ENCODE peak calls at places on chromosome 10, in ten cellular contexts. L is HuH-7.5; K is B cell; P is NCI-H1417; F is Calu3; R is Right ventricle myocardium superior; Q is NAMALWA; I is activated CD8-positive, alpha-beta memory T cell treated with anti-CD3 and anti-CD28 coated beads for 48 hours; J is activated T-cell treated with anti-CD3 and anti-CD28 coated beads for 1 hour; U is lower leg skin. X is an unnamed sample.

GRCh38 chr10:49781247-49781646 is 19.1 kb upstream of the OGDHL start:
- DNase-seq in L (no peak), K (no peak), P (no peak), F (no peak), R (no peak), Q (no peak), I (no peak), J (no peak), U (no peak), X (no peak)

GRCh38 chr10:85607296-85607695 is 759.3 kb downstream of the GRID1 start:
- DNase-seq in L (no peak), K (no peak), P (no peak), F (no peak), R (no peak), Q (no peak), I (no peak), J (no peak), U (no peak), X (no peak)

GRCh38 chr10:23358357-23358756 is 13.8 kb upstream of the C10orf67 start:
- DNase-seq in L (no peak), K (no peak), P (no peak), F (no peak), R (no peak), Q (no peak), I (no peak), J (no peak), U (no peak), X (no peak)

GRCh38 chr10:78950656-78951587 is 117.8 kb upstream of the ZMIZ1 start:
- DNase-seq in L (no peak), K (no peak), P (no peak), F (no peak), R (no peak), Q (no peak), I (no peak), J (no peak), U (no peak), X (no peak)

GRCh38 chr10:3955954-3956617 is 171.1 kb upstream of the KLF6 start:
- DNase-seq in L (no peak), K (no peak), P (peak; percentile 35), F (no peak), R (no peak), Q (no peak), I (no peak), J (no peak), U (no peak), X (no peak)

GRCh38 chr10:122413325-122413724 is 38.8 kb downstream of the PLEKHA1 start:
- DNase-seq in L (no peak), K (no peak), P (no peak), F (no peak), R (no peak), Q (no peak), I (no peak), J (no peak), U (no peak), X (no peak)

GRCh38 chr10:260819-261429 is 125.7 kb downstream of the ZMYND11 start:
- DNase-seq in L (no peak), K (peak; percentile 40), P (no peak), F (no peak), R (no peak), Q (no peak), I (no peak), J (no peak), U (no peak), X (no peak)

GRCh38 chr10:6503171-6503570 is 76.9 kb downstream of the PRKCQ start:
- DNase-seq in L (no peak), K (no peak), P (no peak), F (no peak), R (no peak), Q (no peak), I (no peak), J (no peak), U (no peak), X (no peak)

GRCh38 chr10:79463578-79464496 is 18.4 kb upstream of the ZCCHC24 start:
- DNase-seq in L (no peak), K (no peak), P (no peak), F (no peak), R (peak; percentile 55), Q (no peak), I (no peak), J (no peak), U (no peak), X (no peak)

GRCh38 chr10:117926491-117926890 is 120.2 kb downstream of the RAB11FIP2 start:
- DNase-seq in L (no peak), K (no peak), P (no peak), F (no peak), R (no peak), Q (no peak), I (no peak), J (no peak), U (no peak), X (no peak)

GRCh38 chr10:59867590-59867989 is 38.8 kb downstream of the CCDC6 start:
- DNase-seq in L (no peak), K (no peak), P (no peak), F (no peak), R (no peak), Q (no peak), I (no peak), J (no peak), U (no peak), X (no peak)

GRCh38 chr10:119233821-119234220 is 26.4 kb downstream of the GRK5 start:
- DNase-seq in L (no peak), K (no peak), P (no peak), F (no peak), R (no peak), Q (no peak), I (no peak), J (no peak), U (no peak), X (no peak)

GRCh38 chr10:54470324-54470631 is 330.8 kb downstream of the PCDH15 start:
- DNase-seq in L (no peak), K (no peak), P (no peak), F (no peak), R (peak; percentile 32), Q (no peak), I (no peak), J (no peak), U (no peak), X (no peak)

GRCh38 chr10:59285073-59285472 is 77.3 kb downstream of the FAM13C start:
- DNase-seq in L (no peak), K (no peak), P (no peak), F (no peak), R (no peak), Q (no peak), I (no peak), J (no peak), U (no peak), X (no peak)

GRCh38 chr10:127275793-127276415 is 79.5 kb upstream of the INSYN2A start:
- DNase-seq in L (no peak), K (no peak), P (no peak), F (no peak), R (no peak), Q (no peak), I (no peak), J (no peak), U (no peak), X (no peak)

GRCh38 chr10:6501931-6502330 is 78.1 kb downstream of the PRKCQ start:
- DNase-seq in L (no peak), K (no peak), P (no peak), F (peak; percentile 24), R (no peak), Q (no peak), I (no peak), J (no peak), U (no peak), X (no peak)

GRCh38 chr10:112349521-112350085 is 24.3 kb upstream of the ACSL5 start:
- DNase-seq in L (no peak), K (no peak), P (no peak), F (no peak), R (no peak), Q (no peak), I (no peak), J (no peak), U (no peak), X (no peak)

GRCh38 chr10:12550994-12551393 is 201.6 kb downstream of the CAMK1D start:
- DNase-seq in L (no peak), K (no peak), P (no peak), F (no peak), R (no peak), Q (no peak), I (no peak), J (no peak), U (no peak), X (no peak)

GRCh38 chr10:18043148-18043547 is 91.4 kb downstream of the SLC39A12 start:
- DNase-seq in L (no peak), K (no peak), P (no peak), F (no peak), R (no peak), Q (no peak), I (no peak), J (no peak), U (no peak), X (peak; percentile 27)

GRCh38 chr10:71299071-71299759 is 19.8 kb upstream of the SLC29A3 start:
- DNase-seq in L (no peak), K (no peak), P (no peak), F (no peak), R (peak; percentile 38), Q (no peak), I (no peak), J (no peak), U (no peak), X (no peak)

GRCh38 chr10:7409732-7410168 is 1.1 kb downstream of the SFMBT2 start:
- DNase-seq in L (no peak), K (peak; percentile 41), P (no peak), F (no peak), R (no peak), Q (peak; percentile 25), I (peak; percentile 17), J (no peak), U (no peak), X (no peak)

GRCh38 chr10:637221-637620 is 52.2 kb downstream of the DIP2C start:
- DNase-seq in L (no peak), K (no peak), P (no peak), F (no peak), R (no peak), Q (no peak), I (no peak), J (no peak), U (no peak), X (no peak)

GRCh38 chr10:35335718-35336083 is 608 bp upstream of the CCNY start:
- DNase-seq in L (no peak), K (no peak), P (peak; percentile 54), F (peak; percentile 16), R (peak; percentile 50), Q (no peak), I (no peak), J (no peak), U (no peak), X (peak; percentile 34)

GRCh38 chr10:74114041-74114448 is 36.6 kb downstream of the AP3M1 start:
- DNase-seq in L (no peak), K (no peak), P (no peak), F (no peak), R (no peak), Q (no peak), I (no peak), J (no peak), U (no peak), X (no peak)

GRCh38 chr10:60536529-60537114 is 146.9 kb upstream of the ANK3 start:
- DNase-seq in L (no peak), K (no peak), P (no peak), F (no peak), R (no peak), Q (no peak), I (no peak), J (no peak), U (no peak), X (peak; percentile 89)

GRCh38 chr10:31622993-31623392 is 304.0 kb downstream of the ZEB1 start:
- DNase-seq in L (no peak), K (no peak), P (no peak), F (no peak), R (no peak), Q (no peak), I (no peak), J (no peak), U (peak; percentile 63), X (peak; percentile 61)

GRCh38 chr10:47061776-47062175 is 150.5 kb downstream of the PTPN20 start:
- DNase-seq in L (no peak), K (no peak), P (no peak), F (no peak), R (no peak), Q (no peak), I (no peak), J (no peak), U (no peak), X (no peak)

GRCh38 chr10:89147256-89147655 is 59.9 kb downstream of the CH25H start:
- DNase-seq in L (no peak), K (no peak), P (no peak), F (no peak), R (no peak), Q (no peak), I (no peak), J (no peak), U (peak; percentile 37), X (peak; percentile 92)

X was measured in astrocyte.